ENCODE peak calls at places on chromosomes 1 and 21, in five cellular contexts. U is stomach, S is body of pancreas, I is prostate gland, D is uterus. Z is an unnamed sample.

GRCh38 chr1:42177551-42177981 is 13.0 kb upstream of the GUCA2A start:
- DNase-seq in I (no peak), S (peak; percentile 28), U (no peak), D (peak; percentile 87), Z (no peak)

GRCh38 chr1:183901748-183902341 is 96.9 kb downstream of the RGL1 start:
- DNase-seq in S (no peak), U (no peak), D (no peak), I (no peak), Z (no peak)

GRCh38 chr1:4262665-4263064 is 362.6 kb upstream of the C1orf174 start:
- DNase-seq in S (no peak), D (no peak), I (no peak), U (no peak), Z (no peak)

GRCh38 chr1:228020686-228021525 is 14.1 kb downstream of the WNT3A start:
- DNase-seq in I (no peak), S (no peak), U (no peak), D (no peak), Z (peak; percentile 15)

GRCh38 chr1:11143401-11143800 is 43.7 kb upstream of the EXOSC10 start:
- DNase-seq in D (no peak), S (no peak), I (no peak), U (no peak), Z (no peak)

GRCh38 chr1:16276302-16277020 is 39.5 kb upstream of the CPLANE2 start:
- DNase-seq in D (no peak), S (no peak), U (no peak), I (no peak), Z (no peak)

GRCh38 chr1:200165493-200166220 is 138.1 kb downstream of the NR5A2 start:
- DNase-seq in U (no peak), I (no peak), D (no peak), S (no peak), Z (no peak)

GRCh38 chr1:103123321-103123720 is 15.0 kb upstream of the COL11A1 start:
- DNase-seq in D (no peak), S (no peak), I (no peak), U (no peak), Z (no peak)

GRCh38 chr1:3590951-3591865 is 20.1 kb downstream of the MEGF6 start:
- DNase-seq in S (no peak), U (no peak), D (no peak), I (no peak), Z (no peak)

GRCh38 chr1:10475510-10475909 is 760 bp downstream of the PEX14 start:
- DNase-seq in I (no peak), U (no peak), D (no peak), S (no peak), Z (no peak)

GRCh38 chr21:14734191-14734590 is 188.1 kb upstream of the SAMSN1 start:
- DNase-seq in U (no peak), S (no peak), D (no peak), I (no peak), Z (no peak)

GRCh38 chr1:32014199-32014936 is 700 bp downstream of the KHDRBS1 start:
- DNase-seq in U (peak; percentile 54), D (peak; percentile 49), I (peak; percentile 39), S (peak; percentile 49), Z (peak; percentile 64)

GRCh38 chr21:25862596-25862995 is 127.8 kb downstream of the GABPA start:
- DNase-seq in S (peak; percentile 13), I (no peak), D (no peak), U (no peak), Z (no peak)

GRCh38 chr1:236518343-236518742 is 5.4 kb upstream of the LGALS8 start:
- DNase-seq in S (no peak), U (no peak), D (no peak), I (no peak), Z (no peak)

GRCh38 chr1:45876000-45876399 is 72.6 kb downstream of the MAST2 start:
- DNase-seq in U (no peak), D (no peak), I (no peak), S (no peak), Z (no peak)

GRCh38 chr1:55428944-55429931 is 214.1 kb upstream of the USP24 start:
- DNase-seq in I (no peak), S (peak; percentile 57), U (peak; percentile 69), D (peak; percentile 21), Z (no peak)

GRCh38 chr1:162110910-162111309 is 41.4 kb downstream of the NOS1AP start:
- DNase-seq in U (no peak), I (no peak), D (no peak), S (no peak), Z (no peak)

GRCh38 chr1:29991815-29992214 is 731.6 kb downstream of the MATN1 start:
- DNase-seq in D (no peak), U (no peak), I (no peak), S (no peak), Z (no peak)

GRCh38 chr1:67850611-67851075 is 17.4 kb upstream of the GNG12 start:
- DNase-seq in I (peak; percentile 39), U (peak; percentile 88), D (peak; percentile 87), S (peak; percentile 86), Z (peak; percentile 52)

GRCh38 chr1:94736549-94736948 is 83.6 kb upstream of the SLC44A3 start:
- DNase-seq in S (no peak), I (no peak), D (no peak), U (no peak), Z (no peak)

GRCh38 chr21:28454978-28455600 is 537.6 kb downstream of the LTN1 start:
- DNase-seq in U (no peak), S (no peak), D (no peak), I (no peak), Z (no peak)

GRCh38 chr1:94924967-94925366 is 1.9 kb downstream of the CNN3 start:
- DNase-seq in D (peak; percentile 41), U (no peak), S (peak; percentile 49), I (no peak), Z (no peak)

GRCh38 chr1:107047602-107048001 is 8.9 kb upstream of the PRMT6 start:
- DNase-seq in S (no peak), D (no peak), U (no peak), I (no peak), Z (no peak)

GRCh38 chr1:29823536-29823935 is 587.2 kb downstream of the PTPRU start:
- DNase-seq in D (no peak), S (no peak), U (peak; percentile 16), I (no peak), Z (no peak)

GRCh38 chr1:207972350-207972749 is 61.4 kb upstream of the CD34 start:
- DNase-seq in U (no peak), I (no peak), S (no peak), D (no peak), Z (no peak)

GRCh38 chr1:21189906-21190500 is 13.3 kb upstream of the EIF4G3 start:
- DNase-seq in U (no peak), S (no peak), D (no peak), I (no peak), Z (no peak)

DNA sequence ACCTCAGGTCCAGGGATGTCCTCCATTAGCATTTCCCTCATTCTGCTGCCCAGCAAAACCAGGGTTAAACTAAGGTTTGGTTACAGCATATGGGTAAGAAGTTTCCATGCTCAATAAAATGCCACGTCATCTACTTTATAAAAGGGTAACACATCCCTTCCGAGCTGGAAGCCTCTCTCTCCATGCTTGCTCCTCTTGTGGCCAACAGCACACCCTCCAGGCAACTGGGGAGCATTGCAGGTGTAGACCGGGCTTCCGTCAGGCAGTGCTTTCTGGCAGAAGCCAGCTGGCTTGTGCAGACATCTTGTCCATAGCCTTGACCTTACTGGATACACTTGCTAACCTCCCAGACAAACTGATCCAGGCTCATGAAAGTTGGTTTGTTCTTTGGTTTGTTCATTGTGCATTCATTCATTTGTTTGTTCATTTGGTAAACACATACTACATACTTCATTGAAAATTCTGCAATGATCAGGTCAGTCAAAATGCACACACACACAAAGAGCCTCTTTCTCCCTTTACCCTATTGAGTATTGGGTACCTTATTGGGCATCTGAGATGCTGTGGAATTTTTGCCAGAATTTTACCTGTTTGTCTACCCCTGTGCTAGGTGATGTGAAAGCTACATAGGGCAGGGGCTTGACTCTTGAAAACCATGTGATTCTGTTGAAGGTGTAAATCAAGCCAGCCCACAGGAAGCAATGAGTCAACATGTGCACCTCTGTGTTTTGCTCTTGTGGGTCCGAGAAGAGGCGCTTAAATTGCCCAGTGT is 422.8 kb downstream of the CAMTA1 start:
- DNase-seq in I (no peak), U (peak; percentile 63), D (no peak), S (peak; percentile 55), Z (peak; percentile 72)
- TF ChIP-seq POLR2A in I (no peak), U (no peak), D (no peak), S (no peak), Z (no peak)

GRCh38 chr1:33065301-33065700 is 15.7 kb upstream of the AZIN2 start:
- DNase-seq in S (no peak), U (no peak), I (no peak), D (no peak), Z (no peak)
- H3K9me3 ChIP-seq in S (peaks cover 14% of the 10 kb centered on the region), U (peaks cover 47% of the 10 kb centered on the region), I (no peaks in the 10 kb centered on the region), D (no peaks in the 10 kb centered on the region), Z (peaks cover 8% of the 10 kb centered on the region)

DNA sequence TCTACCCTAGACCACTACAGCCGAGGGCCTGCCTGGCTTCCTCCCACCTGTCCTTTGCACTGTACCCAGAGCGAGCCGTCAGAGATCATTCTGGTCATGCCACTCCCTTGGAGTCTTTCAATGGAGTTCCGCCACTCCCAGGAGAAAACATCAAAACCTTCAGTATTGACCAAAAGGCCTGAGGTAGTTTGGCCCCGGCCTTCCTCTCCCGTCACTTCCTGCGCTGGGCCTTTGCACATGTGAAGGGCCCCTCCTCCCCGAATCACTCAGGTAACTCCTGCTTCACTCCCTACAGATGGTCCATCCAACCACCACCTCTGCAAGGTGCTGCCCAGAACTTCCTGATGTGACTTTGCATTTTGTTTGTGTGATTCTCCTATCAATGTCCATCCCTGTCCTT is 26.6 kb downstream of the UBE2G2 start:
- DNase-seq in D (no peak), S (no peak), U (no peak), I (no peak), Z (no peak)
- H3K36me3 ChIP-seq in D (no peaks in the 10 kb centered on the region), S (peaks cover 13% of the 10 kb centered on the region), U (peaks cover 33% of the 10 kb centered on the region), I (no peaks in the 10 kb centered on the region), Z (peaks cover 21% of the 10 kb centered on the region)

GRCh38 chr1:84348240-84348555 is 46.7 kb downstream of the SAMD13 start:
- DNase-seq in S (peak; percentile 38), U (no peak), I (no peak), D (peak; percentile 34), Z (no peak)
- TF ChIP-seq POLR2A in S (no peak), U (no peak), I (no peak), D (no peak), Z (no peak)

GRCh38 chr1:5419501-5419900 is 572.7 kb downstream of the NPHP4 start:
- DNase-seq in I (no peak), U (no peak), S (no peak), D (no peak), Z (no peak)
- H3K9me3 ChIP-seq in I (no peaks in the 10 kb centered on the region), U (no peaks in the 10 kb centered on the region), S (no peaks in the 10 kb centered on the region), D (no peaks in the 10 kb centered on the region), Z (no peaks in the 10 kb centered on the region)